ENCODE peak calls at places on chromosomes 11 and 22, in eight cellular contexts. G, A, B, M, P, D, J and K are unnamed samples.

GRCh38 chr11:21121991-21122390 is 452.6 kb downstream of the NELL1 start:
- DNase-seq in G (no peak), A (no peak), B (no peak), M (no peak), P (no peak), D (no peak), J (no peak), K (no peak)

GRCh38 chr11:133078591-133079179 is 453.6 kb downstream of the OPCML start:
- DNase-seq in G (no peak), A (peak; percentile 35), B (peak; percentile 23), M (peak; percentile 54), P (peak; percentile 38), D (peak; percentile 78), J (peak; percentile 10), K (no peak)

GRCh38 chr11:11582261-11582701 is 39.5 kb downstream of the GALNT18 start:
- DNase-seq in G (no peak), A (no peak), B (peak; percentile 46), M (no peak), P (no peak), D (no peak), J (no peak), K (no peak)

GRCh38 chr11:6992457-6993431 is 27.4 kb downstream of the ZNF214 start:
- DNase-seq in G (no peak), A (no peak), B (no peak), M (peak; percentile 91), P (no peak), D (no peak), J (no peak), K (no peak)

GRCh38 chr11:87666730-87667129 is 508.5 kb downstream of the RAB38 start:
- DNase-seq in G (no peak), A (no peak), B (no peak), M (no peak), P (no peak), D (no peak), J (no peak), K (no peak)

GRCh38 chr11:126072141-126072741 is 9.6 kb upstream of the CDON start:
- DNase-seq in G (no peak), A (no peak), B (no peak), M (no peak), P (no peak), D (no peak), J (no peak), K (no peak)

GRCh38 chr11:114229062-114229450 is 67.1 kb upstream of the NNMT start:
- DNase-seq in G (no peak), A (no peak), B (no peak), M (no peak), P (no peak), D (no peak), J (no peak), K (no peak)

GRCh38 chr22:47816121-47816915 is 1053.9 kb downstream of the TBC1D22A start:
- DNase-seq in G (no peak), A (no peak), B (no peak), M (no peak), P (no peak), D (no peak), J (no peak), K (no peak)

GRCh38 chr11:129067454-129067853 is 124.7 kb downstream of the ARHGAP32 start:
- DNase-seq in G (no peak), A (no peak), B (no peak), M (no peak), P (no peak), D (no peak), J (no peak), K (no peak)

GRCh38 chr11:3796796-3797328 is 492 bp downstream of the NUP98 start:
- DNase-seq in G (no peak), A (no peak), B (no peak), M (no peak), P (no peak), D (no peak), J (peak; percentile 49), K (no peak)

GRCh38 chr11:112177610-112178009 is 2.3 kb downstream of the BCO2 start:
- DNase-seq in G (no peak), A (no peak), B (no peak), M (no peak), P (no peak), D (no peak), J (no peak), K (no peak)

GRCh38 chr11:100827934-100828661 is 141.0 kb downstream of the ARHGAP42 start:
- DNase-seq in G (no peak), A (peak; percentile 29), B (no peak), M (peak; percentile 18), P (no peak), D (peak; percentile 54), J (peak; percentile 18), K (no peak)

GRCh38 chr11:9263840-9264380 is 1.2 kb downstream of the DENND5A start:
- DNase-seq in G (no peak), A (no peak), B (no peak), M (peak; percentile 65), P (peak; percentile 79), D (no peak), J (peak; percentile 39), K (no peak)

GRCh38 chr11:113457784-113458183 is 17.4 kb downstream of the DRD2 start:
- DNase-seq in G (no peak), A (no peak), B (no peak), M (peak; percentile 20), P (no peak), D (peak; percentile 71), J (no peak), K (no peak)

GRCh38 chr11:112902411-112903011 is 58.7 kb upstream of the NCAM1 start:
- DNase-seq in G (no peak), A (no peak), B (no peak), M (no peak), P (no peak), D (no peak), J (no peak), K (no peak)

GRCh38 chr11:129117595-129118350 is 74.4 kb downstream of the ARHGAP32 start:
- DNase-seq in G (peak; percentile 45), A (peak; percentile 16), B (peak; percentile 35), M (peak; percentile 79), P (peak; percentile 69), D (peak; percentile 72), J (peak; percentile 15), K (no peak)

GRCh38 chr11:43942651-43943356 is 367 bp downstream of the C11orf96 start:
- DNase-seq in G (peak; percentile 65), A (no peak), B (peak; percentile 28), M (peak; percentile 43), P (peak; percentile 15), D (peak; percentile 61), J (peak; percentile 28), K (no peak)

GRCh38 chr11:44596541-44597276 is 31.2 kb downstream of the CD82 start:
- DNase-seq in G (no peak), A (no peak), B (no peak), M (no peak), P (peak; percentile 84), D (no peak), J (no peak), K (no peak)

GRCh38 chr22:20107951-20108756 is 7.8 kb upstream of the RANBP1 start:
- DNase-seq in G (no peak), A (no peak), B (no peak), M (no peak), P (no peak), D (no peak), J (no peak), K (peak; percentile 53)

GRCh38 chr22:20106205-20106848 is 9.6 kb upstream of the RANBP1 start:
- DNase-seq in G (no peak), A (no peak), B (no peak), M (no peak), P (no peak), D (no peak), J (no peak), K (peak; percentile 56)

GRCh38 chr22:20107471-20107901 is 8.4 kb upstream of the RANBP1 start:
- DNase-seq in G (no peak), A (no peak), B (no peak), M (no peak), P (no peak), D (no peak), J (no peak), K (peak; percentile 52)

GRCh38 chr22:20106849-20107237 is 9.1 kb upstream of the RANBP1 start:
- DNase-seq in G (no peak), A (no peak), B (no peak), M (no peak), P (no peak), D (no peak), J (no peak), K (peak; percentile 45)

GRCh38 chr22:20105456-20106204 is 10.3 kb upstream of the RANBP1 start:
- DNase-seq in G (no peak), A (no peak), B (no peak), M (no peak), P (no peak), D (no peak), J (no peak), K (peak; percentile 31)
- H3K27ac ChIP-seq in G (no peak overlapping the region), A (no peak overlapping the region), B (no peak overlapping the region), M (no peak overlapping the region), P (no peak overlapping the region), D (no peak overlapping the region), J (no peak overlapping the region), K (no peak overlapping the region)

GRCh38 chr11:116981216-116981887 is 116.9 kb downstream of the SIK3 start:
- DNase-seq in G (no peak), A (no peak), B (no peak), M (no peak), P (no peak), D (no peak), J (no peak), K (no peak)
- H3K4me1 ChIP-seq in G (peaks cover 27% of the 10 kb centered on the region), A (peaks cover 2% of the 10 kb centered on the region), B (peaks cover 51% of the 10 kb centered on the region), M (no peaks in the 10 kb centered on the region), P (peaks cover under 1% of the 10 kb centered on the region), D (peaks cover 7% of the 10 kb centered on the region), J (peaks cover 25% of the 10 kb centered on the region), K (peaks cover 4% of the 10 kb centered on the region)

DNA sequence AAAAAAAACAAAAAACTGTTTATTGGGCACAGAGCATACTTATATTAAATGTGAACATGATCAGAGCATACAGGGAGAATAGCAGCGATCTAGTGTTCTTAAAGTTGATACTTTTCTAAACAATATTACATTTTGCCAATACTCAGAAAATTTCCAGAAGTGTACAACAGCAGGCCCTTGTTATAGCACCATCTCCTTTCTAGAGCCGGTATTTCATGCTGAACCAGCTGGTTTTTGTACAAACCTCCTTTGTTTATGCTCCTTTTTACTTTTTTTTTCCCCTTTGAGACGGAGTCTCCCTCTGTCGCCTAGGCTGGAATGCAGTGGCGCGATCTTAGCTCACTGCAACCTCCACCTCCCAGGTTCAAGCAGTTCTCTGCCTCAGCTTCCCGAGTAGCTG is 90.7 kb downstream of the PPP6R3 start:
- DNase-seq in G (no peak), A (no peak), B (no peak), M (no peak), P (no peak), D (no peak), J (no peak), K (no peak)
- H3K27ac ChIP-seq in G (no peak overlapping the region), A (no peak overlapping the region), B (peak overlapping the region; percentile 49), M (no peak overlapping the region), P (no peak overlapping the region), D (no peak overlapping the region), J (no peak overlapping the region), K (no peak overlapping the region)

DNA sequence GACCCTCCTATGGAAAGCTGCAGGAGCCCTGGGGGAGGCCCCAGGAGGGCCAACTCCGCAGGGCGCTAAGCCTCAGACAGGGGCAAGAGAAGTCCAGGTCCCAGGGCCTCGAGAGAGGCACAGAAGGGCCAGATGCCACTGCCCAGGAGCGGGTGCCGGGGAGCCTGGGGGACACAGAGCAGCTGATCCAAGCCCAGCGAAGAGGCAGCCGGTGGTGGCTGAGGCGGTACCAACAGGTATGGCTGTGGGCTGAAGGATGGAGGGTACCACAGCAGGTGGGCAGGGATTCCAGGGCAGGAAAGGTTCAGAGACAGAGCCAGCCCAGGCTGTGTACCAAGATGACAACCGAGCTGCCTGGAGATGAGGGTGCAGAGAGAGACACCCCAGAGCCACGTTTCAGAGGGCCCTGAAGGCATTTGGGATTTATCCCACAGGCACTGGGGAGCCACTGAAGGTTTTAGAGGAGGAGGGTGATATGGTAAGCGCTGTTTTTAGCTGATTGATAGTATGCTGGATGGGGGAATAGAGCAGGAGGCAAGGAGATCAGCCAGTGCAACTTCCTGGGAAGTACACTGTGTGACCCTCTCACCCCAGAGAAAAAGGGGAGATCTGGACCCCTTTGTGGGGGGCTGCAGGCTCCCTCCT is 421 bp downstream of the C11orf86 start:
- DNase-seq in G (no peak), A (no peak), B (no peak), M (no peak), P (no peak), D (no peak), J (no peak), K (no peak)
- H3K4me1 ChIP-seq in G (peaks cover 20% of the 10 kb centered on the region), A (peaks cover 2% of the 10 kb centered on the region), B (peaks cover 5% of the 10 kb centered on the region), M (peaks cover 3% of the 10 kb centered on the region), P (no peaks in the 10 kb centered on the region), D (no peaks in the 10 kb centered on the region), J (peaks cover 63% of the 10 kb centered on the region), K (peaks cover 11% of the 10 kb centered on the region)